ENCODE peak calls at places on chromosomes 12 and 14, in eight cellular contexts. D is choroid plexus epithelial cell, E is AG04450, I is adrenal gland, A is upper lobe of right lung, L is endodermal cell, O is hepatocyte, Q is heart left ventricle. Y is an unnamed sample.
A peak's percentile ranks its signal among the peaks of the same experiment; 100 is the strongest.

GRCh38 chr12:92553389-92553788 is 149.4 kb upstream of the PLEKHG7 start:
- DNase-seq in D (no peak), L (no peak), A (no peak), I (no peak), O (no peak), Q (peak; percentile 88), E (no peak), Y (peak; percentile 25)

GRCh38 chr14:57085801-57086200 is 182.9 kb downstream of the EXOC5 start:
- DNase-seq in E (no peak), A (no peak), L (no peak), O (no peak), D (no peak), I (no peak), Q (peak; percentile 21), Y (no peak)

GRCh38 chr12:47360771-47361388 is 281.1 kb upstream of the AMIGO2 start:
- DNase-seq in D (peak; percentile 41), A (no peak), O (no peak), L (no peak), I (no peak), Q (no peak), E (no peak), Y (no peak)

GRCh38 chr12:41795066-41795465 is 349.6 kb downstream of the GXYLT1 start:
- DNase-seq in Q (no peak), A (no peak), L (no peak), E (no peak), O (no peak), I (no peak), D (peak; percentile 1), Y (no peak)

GRCh38 chr12:18277196-18277595 is 15.9 kb downstream of the PIK3C2G start:
- DNase-seq in Q (no peak), I (no peak), O (no peak), L (no peak), A (no peak), E (no peak), D (no peak), Y (no peak)

GRCh38 chr12:110807640-110808039 is 39.1 kb upstream of the CCDC63 start:
- DNase-seq in A (no peak), O (no peak), L (peak; percentile 61), E (no peak), Q (no peak), I (no peak), D (no peak), Y (no peak)

GRCh38 chr12:111250251-111250881 is 118.5 kb downstream of the PHETA1 start:
- DNase-seq in O (no peak), Q (no peak), E (no peak), I (no peak), L (no peak), D (no peak), A (no peak), Y (no peak)

GRCh38 chr14:77498984-77499527 is 440 bp upstream of the ISM2 start:
- DNase-seq in A (peak; percentile 59), I (no peak), D (no peak), O (no peak), E (no peak), L (peak; percentile 83), Q (no peak), Y (no peak)

GRCh38 chr12:6962285-6963015 is 8.0 kb downstream of the PHB2 start:
- DNase-seq in L (no peak), O (peak; percentile 81), E (no peak), I (peak; percentile 29), D (no peak), A (peak; percentile 88), Q (peak; percentile 26), Y (no peak)
- H3K4me3 ChIP-seq in L (no peak overlapping the region), O (peak overlapping the region; percentile 25), E (no peak overlapping the region), I (no peak overlapping the region), D (no peak overlapping the region), A (peak overlapping the region; percentile 46), Q (no peak overlapping the region), Y (peak overlapping the region; percentile 55)

GRCh38 chr14:73757876-73758391 is 43.8 kb upstream of the PNMA1 start:
- DNase-seq in Q (peak; percentile 36), O (no peak), E (no peak), I (no peak), L (no peak), D (no peak), A (no peak), Y (peak; percentile 75)

GRCh38 chr14:73759183-73759713 is 45.1 kb upstream of the PNMA1 start:
- DNase-seq in O (peak; percentile 85), L (peak; percentile 63), E (no peak), A (peak; percentile 85), I (peak; percentile 65), D (peak; percentile 69), Q (peak; percentile 91), Y (peak; percentile 67)

GRCh38 chr14:73758392-73759182 is 44.4 kb upstream of the PNMA1 start:
- DNase-seq in E (no peak), Q (peak; percentile 79), D (peak; percentile 76), I (peak; percentile 66), O (peak; percentile 89), A (peak; percentile 88), L (peak; percentile 95), Y (peak; percentile 85)

GRCh38 chr14:73755434-73756014 is 41.3 kb upstream of the PNMA1 start:
- DNase-seq in O (no peak), D (no peak), L (peak; percentile 54), Q (peak; percentile 68), I (peak; percentile 27), E (no peak), A (peak; percentile 78), Y (peak; percentile 58)

DNA sequence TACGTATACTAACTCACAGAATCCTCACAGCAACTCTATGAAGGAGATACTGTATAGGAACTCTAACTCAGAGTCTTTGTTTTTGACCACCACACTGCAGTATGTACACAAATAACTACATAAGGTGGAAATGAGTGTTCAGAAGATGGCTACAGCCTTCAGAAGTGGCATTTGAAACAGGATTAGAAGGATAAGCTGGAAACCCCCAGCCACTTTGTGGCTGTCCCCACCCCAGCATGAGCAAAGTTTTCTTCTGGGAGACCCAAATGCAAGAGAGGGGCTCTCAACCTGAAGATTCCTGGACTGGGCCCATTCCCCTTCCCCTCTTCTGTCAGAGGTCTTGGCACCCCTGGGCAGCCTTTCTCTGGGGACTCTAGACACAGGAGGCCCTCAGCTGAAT is 43.2 kb upstream of the PNMA1 start:
- DNase-seq in A (no peak), Q (no peak), L (no peak), E (no peak), D (no peak), O (no peak), I (no peak), Y (no peak)
- H3K4me3 ChIP-seq in A (no peak overlapping the region), Q (no peak overlapping the region), L (no peak overlapping the region), E (peak overlapping the region; percentile 91), D (peak overlapping the region; percentile 7), O (no peak overlapping the region), I (no peak overlapping the region), Y (peak overlapping the region; percentile 85)

GRCh38 chr12:52277486-52278245 is 3.2 kb downstream of the KRT86 start:
- DNase-seq in A (no peak), L (peak; percentile 41), E (no peak), O (no peak), Q (no peak), D (no peak), I (no peak), Y (no peak)

GRCh38 chr12:52278530-52278929 is 4.1 kb downstream of the KRT86 start:
- DNase-seq in L (no peak), A (no peak), D (no peak), E (no peak), I (no peak), Q (no peak), O (no peak), Y (no peak)

GRCh38 chr12:52280319-52280795 is 5.9 kb downstream of the KRT86 start:
- DNase-seq in D (peak; percentile 94), L (peak; percentile 38), I (no peak), Q (no peak), E (peak; percentile 72), O (peak; percentile 64), A (peak; percentile 84), Y (no peak)

GRCh38 chr12:52279683-52280318 is 5.4 kb downstream of the KRT86 start:
- DNase-seq in E (no peak), I (no peak), O (no peak), A (no peak), D (peak; percentile 33), L (peak; percentile 36), Q (no peak), Y (no peak)

DNA sequence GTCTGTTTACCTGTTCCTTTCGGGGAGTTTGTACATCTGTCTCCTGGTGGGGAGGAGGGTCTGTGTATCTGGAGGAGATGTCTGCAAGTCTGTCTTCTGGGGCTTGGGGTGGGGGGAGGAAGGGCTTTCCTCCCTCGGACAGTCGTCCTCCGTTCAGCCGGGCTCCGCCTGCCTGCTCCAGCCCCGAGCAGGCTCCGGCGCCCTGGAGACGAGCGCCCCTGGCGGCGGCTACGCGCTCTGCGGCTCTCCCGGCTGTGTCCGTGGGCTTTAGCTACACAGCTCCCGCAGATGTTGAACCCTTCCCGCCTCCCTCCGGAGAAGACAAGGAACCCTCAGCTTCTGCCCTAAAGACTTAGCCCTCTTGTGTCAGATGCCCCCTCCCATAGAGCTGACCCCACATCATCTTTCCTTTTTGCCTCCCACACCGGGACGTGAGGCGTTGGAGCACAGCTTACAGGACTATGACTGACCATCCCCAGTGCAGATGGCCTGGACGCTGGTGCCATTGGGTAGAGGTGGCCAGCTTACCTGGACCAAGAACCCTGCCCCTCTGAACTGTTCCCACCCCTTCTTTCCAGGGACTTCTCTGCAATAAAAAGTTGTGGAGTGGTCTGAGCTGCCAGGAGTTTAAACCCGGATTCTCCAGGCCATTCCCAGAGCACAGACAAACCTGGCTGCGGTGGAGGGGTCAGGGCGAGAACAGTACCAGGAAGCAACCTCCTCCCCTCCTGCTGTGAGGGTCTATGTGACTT is 4.7 kb downstream of the KRT86 start:
- DNase-seq in I (peak; percentile 80), D (peak; percentile 81), E (peak; percentile 38), O (peak; percentile 84), L (peak; percentile 97), Q (peak; percentile 65), A (peak; percentile 91), Y (peak; percentile 82)
- H3K4me3 ChIP-seq in I (no peak overlapping the region), D (no peak overlapping the region), E (peak overlapping the region; percentile 17), O (no peak overlapping the region), L (no peak overlapping the region), Q (no peak overlapping the region), A (peak overlapping the region; percentile 8), Y (peak overlapping the region; percentile 54)

GRCh38 chr14:75142494-75142893 is 15.6 kb upstream of the NEK9 start:
- DNase-seq in A (no peak), D (no peak), O (no peak), Q (no peak), E (no peak), L (no peak), I (no peak), Y (no peak)

GRCh38 chr14:75144944-75145343 is 18.1 kb upstream of the NEK9 start:
- DNase-seq in E (no peak), D (peak; percentile 79), Q (no peak), I (no peak), O (peak; percentile 15), L (no peak), A (no peak), Y (no peak)

GRCh38 chr14:75143761-75144527 is 17.1 kb upstream of the NEK9 start:
- DNase-seq in Q (no peak), O (no peak), E (no peak), D (no peak), L (no peak), A (no peak), I (no peak), Y (no peak)

GRCh38 chr14:75150150-75150549 is 23.3 kb upstream of the NEK9 start:
- DNase-seq in I (no peak), O (no peak), L (no peak), Q (no peak), A (no peak), E (no peak), D (no peak), Y (no peak)

DNA sequence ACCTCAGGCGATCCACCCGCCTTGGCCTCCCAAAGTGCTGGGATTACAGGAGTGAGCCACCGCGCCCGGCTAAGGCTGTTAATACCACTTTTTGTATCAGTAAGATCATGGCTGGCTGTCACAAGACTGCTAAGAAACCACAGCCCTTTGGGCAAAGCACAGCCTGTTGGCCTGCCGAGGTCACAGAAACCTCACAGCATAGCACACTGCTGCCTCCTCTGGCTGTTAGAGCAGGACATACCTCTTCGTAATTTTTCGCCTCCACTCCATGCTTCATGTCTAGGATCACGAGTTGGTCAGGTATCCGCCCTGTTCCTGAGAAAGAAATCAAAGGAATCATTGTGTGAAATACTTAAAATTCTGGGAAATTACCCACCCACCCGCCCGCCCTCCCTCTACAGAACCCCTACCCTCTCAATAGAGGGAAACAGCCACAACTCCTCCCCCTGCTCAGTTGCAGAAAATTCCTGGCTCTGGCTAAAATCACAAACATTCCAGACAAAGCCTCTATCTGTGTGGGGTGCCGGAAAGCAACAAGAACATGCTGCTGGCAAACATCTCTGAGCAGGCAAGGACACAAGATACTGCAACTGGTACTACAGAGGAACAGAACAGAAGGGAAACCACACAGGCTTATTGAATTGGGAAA is 20.7 kb upstream of the NEK9 start:
- DNase-seq in I (peak; percentile 61), O (peak; percentile 83), A (peak; percentile 82), Q (peak; percentile 64), D (peak; percentile 99), L (peak; percentile 91), E (no peak), Y (no peak)
- H3K4me3 ChIP-seq in I (no peak overlapping the region), O (no peak overlapping the region), A (peak overlapping the region; percentile 7), Q (no peak overlapping the region), D (peak overlapping the region; percentile 8), L (no peak overlapping the region), E (no peak overlapping the region), Y (no peak overlapping the region)

Y was measured in BE2C.